ENCODE peak calls at places on chromosome 21, in six cellular contexts. J is mucosa of gallbladder; L is skeletal muscle cell; V is prostate gland; H is activated CD4-positive, alpha-beta T cell treated with anti-CD3 and anti-CD28 coated beads, Interleukin-2, amount 50 U/mL, for 1 hour; Y is activated CD8-positive, alpha-beta memory T cell treated with anti-CD3 and anti-CD28 coated beads for 48 hours. Z is an unnamed sample.

GRCh38 chr21:42225042-42225441 is 6.1 kb downstream of the ABCG1 start:
- DNase-seq in V (no peak), L (no peak), J (no peak), Y (no peak), H (no peak), Z (no peak)

GRCh38 chr21:37675202-37675801 is 241.0 kb downstream of the KCNJ6 start:
- DNase-seq in L (no peak), J (peak; percentile 51), H (peak; percentile 52), V (peak; percentile 47), Y (peak; percentile 53), Z (peak; percentile 52)

GRCh38 chr21:45118099-45118498 is 43.7 kb downstream of the ADARB1 start:
- DNase-seq in Y (no peak), J (no peak), H (no peak), L (no peak), V (no peak), Z (no peak)

GRCh38 chr21:45411810-45412206 is 6.8 kb downstream of the COL18A1 start:
- DNase-seq in Y (no peak), J (no peak), H (no peak), V (no peak), L (no peak), Z (no peak)

GRCh38 chr21:32233055-32233546 is 45.7 kb downstream of the MIS18A start:
- DNase-seq in L (no peak), V (no peak), Y (no peak), H (no peak), J (no peak), Z (no peak)

GRCh38 chr21:21921410-21922232 is 923.4 kb downstream of the NCAM2 start:
- DNase-seq in L (no peak), Y (no peak), V (no peak), H (no peak), J (no peak), Z (no peak)

GRCh38 chr21:42841156-42841915 is 38.0 kb downstream of the WDR4 start:
- DNase-seq in H (no peak), J (no peak), V (no peak), L (no peak), Y (no peak), Z (peak; percentile 3)

GRCh38 chr21:37877888-37878684 is 38.2 kb downstream of the KCNJ6 start:
- DNase-seq in H (no peak), L (no peak), Y (no peak), J (no peak), V (no peak), Z (no peak)

GRCh38 chr21:33433001-33433400 is 29.8 kb downstream of the IFNGR2 start:
- DNase-seq in J (no peak), Y (no peak), L (no peak), V (no peak), H (no peak), Z (no peak)

GRCh38 chr21:39696196-39696595 is 48.8 kb upstream of the IGSF5 start:
- DNase-seq in J (no peak), Y (no peak), L (no peak), H (no peak), V (no peak), Z (no peak)

GRCh38 chr21:22225299-22225698 is 1227.1 kb downstream of the NCAM2 start:
- DNase-seq in Y (no peak), J (no peak), L (no peak), H (no peak), V (no peak), Z (no peak)

GRCh38 chr21:27802816-27803475 is 836.1 kb upstream of the ADAMTS5 start:
- DNase-seq in J (no peak), L (no peak), H (no peak), Y (no peak), V (peak; percentile 12), Z (no peak)

GRCh38 chr21:44763050-44763378 is 38.6 kb downstream of the UBE2G2 start:
- DNase-seq in L (no peak), H (no peak), V (no peak), Y (no peak), J (no peak), Z (no peak)

GRCh38 chr21:38751379-38752050 is 54.2 kb upstream of the ETS2 start:
- DNase-seq in V (no peak), L (no peak), J (peak; percentile 69), H (no peak), Y (no peak), Z (no peak)

GRCh38 chr21:41611966-41612606 is 104.1 kb upstream of the TMPRSS2 start:
- DNase-seq in J (peak; percentile 52), Y (no peak), H (no peak), V (peak; percentile 72), L (no peak), Z (no peak)

GRCh38 chr21:20353351-20353750 is 644.9 kb upstream of the NCAM2 start:
- DNase-seq in V (peak; percentile 4), J (no peak), Y (no peak), L (no peak), H (no peak), Z (no peak)

GRCh38 chr21:42234464-42235241 is 15.7 kb downstream of the ABCG1 start:
- DNase-seq in J (peak; percentile 69), L (no peak), V (peak; percentile 53), H (peak; percentile 87), Y (peak; percentile 65), Z (peak; percentile 65)

GRCh38 chr21:30072496-30072895 is 94.1 kb downstream of the CLDN17 start:
- DNase-seq in J (peak; percentile 12), H (no peak), V (peak; percentile 37), Y (no peak), L (peak; percentile 11), Z (no peak)

GRCh38 chr21:41664881-41665765 is 101.7 kb downstream of the RIPK4 start:
- DNase-seq in L (peak; percentile 51), V (no peak), H (no peak), Y (no peak), J (no peak), Z (no peak)

GRCh38 chr21:33058468-33059318 is 11.2 kb upstream of the OLIG1 start:
- DNase-seq in Y (no peak), V (peak; percentile 53), J (no peak), L (no peak), H (no peak), Z (no peak)

GRCh38 chr21:14533555-14534400 is 12.3 kb downstream of the SAMSN1 start:
- DNase-seq in H (no peak), V (no peak), Y (no peak), L (peak; percentile 14), J (no peak), Z (peak; percentile 20)

GRCh38 chr21:42495765-42496119 is 282 bp downstream of the RSPH1 start:
- DNase-seq in V (no peak), Y (no peak), H (no peak), J (no peak), L (no peak), Z (no peak)

GRCh38 chr21:37413553-37414291 is 47.1 kb downstream of the DYRK1A start:
- DNase-seq in J (no peak), L (no peak), H (no peak), V (no peak), Y (no peak), Z (no peak)

GRCh38 chr21:44686000-44686781 is 4.2 kb upstream of the KRTAP12-1 start:
- DNase-seq in H (no peak), J (peak; percentile 7), V (no peak), L (no peak), Y (no peak), Z (no peak)

GRCh38 chr21:28374881-28375280 is 617.8 kb downstream of the LTN1 start:
- DNase-seq in H (no peak), J (no peak), V (no peak), L (no peak), Y (no peak), Z (no peak)

GRCh38 chr21:41426656-41427311 is 745 bp downstream of the MX1 start:
- DNase-seq in H (no peak), L (no peak), V (no peak), J (no peak), Y (no peak), Z (no peak)

GRCh38 chr21:29267666-29268065 is 31.1 kb upstream of the BACH1 start:
- DNase-seq in L (no peak), H (no peak), Y (no peak), V (no peak), J (no peak), Z (no peak)

GRCh38 chr21:43283136-43283924 is 114.5 kb downstream of the CRYAA start:
- DNase-seq in H (no peak), Y (no peak), J (no peak), L (no peak), V (no peak), Z (no peak)

GRCh38 chr21:23223882-23224281 is 2225.7 kb downstream of the NCAM2 start:
- DNase-seq in V (no peak), L (no peak), Y (no peak), H (no peak), J (no peak), Z (no peak)

Z was measured in activated T-cell treated with anti-CD3 and anti-CD28 coated beads, Interleukin-2, amount 50 U/mL, for 4 hours.